ENCODE peak calls at places on chromosomes 11 and 22, in seven cellular contexts. One of them, this sample, is unnamed.

GRCh38 chr22:22974795-22975580 is 87.4 kb downstream of the IGLL5 start:
- DNase-seq in WTC11: no peak
- DNase-seq in HCT116: no peak
- DNase-seq in K562: no peak
- DNase-seq in HepG2: no peak
- DNase-seq in GM12878: no peak
- DNase-seq in H1: no peak
- DNase-seq in this sample: no peak

GRCh38 chr11:124402326-124402922 is 3.6 kb upstream of the OR8B3 start:
- DNase-seq in WTC11: peak
- DNase-seq in HCT116: peak
- DNase-seq in K562: peak
- DNase-seq in HepG2: peak
- DNase-seq in GM12878: no peak
- DNase-seq in H1: peak
- DNase-seq in this sample: peak

GRCh38 chr11:35526370-35526792 is 965 bp upstream of the PAMR1 start:
- DNase-seq in WTC11: peak
- DNase-seq in HCT116: peak
- DNase-seq in K562: no peak
- DNase-seq in HepG2: no peak
- DNase-seq in GM12878: no peak
- DNase-seq in H1: no peak
- DNase-seq in this sample: peak

GRCh38 chr22:32255217-32255616 is at the start of gene SLC5A4:
- DNase-seq in WTC11: no peak
- DNase-seq in HCT116: no peak
- DNase-seq in K562: no peak
- DNase-seq in HepG2: no peak
- DNase-seq in GM12878: no peak
- DNase-seq in H1: no peak
- DNase-seq in this sample: no peak

GRCh38 chr11:67022961-67023956 is at the start of gene SYT12:
- DNase-seq in WTC11: peak
- DNase-seq in HCT116: no peak
- DNase-seq in K562: no peak
- DNase-seq in HepG2: no peak
- DNase-seq in GM12878: no peak
- DNase-seq in H1: no peak
- DNase-seq in this sample: peak

GRCh38 chr11:78472905-78473304 is 55.3 kb upstream of the GAB2 start:
- DNase-seq in WTC11: no peak
- DNase-seq in HCT116: no peak
- DNase-seq in K562: no peak
- DNase-seq in HepG2: peak
- DNase-seq in GM12878: no peak
- DNase-seq in H1: no peak
- DNase-seq in this sample: no peak

GRCh38 chr11:86064236-86064803 is 4.6 kb downstream of the PICALM start:
- DNase-seq in WTC11: no peak
- DNase-seq in HCT116: no peak
- DNase-seq in K562: no peak
- DNase-seq in HepG2: no peak
- DNase-seq in GM12878: no peak
- DNase-seq in H1: no peak
- DNase-seq in this sample: no peak

GRCh38 chr11:103904324-103904667 is 132.1 kb upstream of the DDI1 start:
- DNase-seq in WTC11: no peak
- DNase-seq in HCT116: no peak
- DNase-seq in K562: no peak
- DNase-seq in HepG2: no peak
- DNase-seq in GM12878: peak
- DNase-seq in H1: no peak
- DNase-seq in this sample: no peak

GRCh38 chr11:106399624-106400023 is 322.2 kb downstream of the AASDHPPT start:
- DNase-seq in WTC11: no peak
- DNase-seq in HCT116: no peak
- DNase-seq in K562: no peak
- DNase-seq in HepG2: no peak
- DNase-seq in GM12878: no peak
- DNase-seq in H1: no peak
- DNase-seq in this sample: no peak

GRCh38 chr11:46120361-46120710 is 918 bp downstream of the PHF21A start:
- DNase-seq in WTC11: no peak
- DNase-seq in HCT116: no peak
- DNase-seq in K562: peak
- DNase-seq in HepG2: no peak
- DNase-seq in GM12878: no peak
- DNase-seq in H1: no peak
- DNase-seq in this sample: no peak

GRCh38 chr11:125036933-125037332 is 26.2 kb upstream of the SLC37A2 start:
- DNase-seq in WTC11: no peak
- DNase-seq in HCT116: no peak
- DNase-seq in K562: no peak
- DNase-seq in HepG2: no peak
- DNase-seq in GM12878: no peak
- DNase-seq in H1: no peak
- DNase-seq in this sample: no peak

GRCh38 chr11:11772865-11773515 is 68.8 kb upstream of the USP47 start:
- DNase-seq in WTC11: no peak
- DNase-seq in HCT116: no peak
- DNase-seq in K562: no peak
- DNase-seq in HepG2: no peak
- DNase-seq in GM12878: no peak
- DNase-seq in H1: no peak
- DNase-seq in this sample: no peak

GRCh38 chr22:42964994-42965699 is 49.8 kb downstream of the PACSIN2 start:
- DNase-seq in WTC11: peak
- DNase-seq in HCT116: peak
- DNase-seq in K562: no peak
- DNase-seq in HepG2: peak
- DNase-seq in GM12878: no peak
- DNase-seq in H1: no peak
- DNase-seq in this sample: no peak

GRCh38 chr11:108724974-108725689 is 60.3 kb downstream of the DDX10 start:
- DNase-seq in WTC11: no peak
- DNase-seq in HCT116: no peak
- DNase-seq in K562: no peak
- DNase-seq in HepG2: no peak
- DNase-seq in GM12878: no peak
- DNase-seq in H1: no peak
- DNase-seq in this sample: no peak

GRCh38 chr11:19628018-19628417 is 84.6 kb upstream of the NAV2 start:
- DNase-seq in WTC11: no peak
- DNase-seq in HCT116: no peak
- DNase-seq in K562: no peak
- DNase-seq in HepG2: no peak
- DNase-seq in GM12878: no peak
- DNase-seq in H1: no peak
- DNase-seq in this sample: no peak

GRCh38 chr11:20112291-20113146 is 47.8 kb downstream of the DBX1 start:
- DNase-seq in WTC11: no peak
- DNase-seq in HCT116: peak
- DNase-seq in K562: peak
- DNase-seq in HepG2: no peak
- DNase-seq in GM12878: no peak
- DNase-seq in H1: no peak
- DNase-seq in this sample: peak

GRCh38 chr22:38941488-38941987 is 15.9 kb upstream of the APOBEC3A start:
- DNase-seq in WTC11: no peak
- DNase-seq in HCT116: no peak
- DNase-seq in K562: no peak
- DNase-seq in HepG2: no peak
- DNase-seq in GM12878: peak
- DNase-seq in H1: no peak
- DNase-seq in this sample: no peak

GRCh38 chr11:4187055-4187988 is 92.7 kb downstream of the RRM1 start:
- DNase-seq in WTC11: peak
- DNase-seq in HCT116: peak
- DNase-seq in K562: peak
- DNase-seq in HepG2: peak
- DNase-seq in GM12878: no peak
- DNase-seq in H1: peak
- DNase-seq in this sample: peak

GRCh38 chr22:38871360-38872171 is 450 bp downstream of the CBX6 start:
- DNase-seq in WTC11: no peak
- DNase-seq in HCT116: no peak
- DNase-seq in K562: peak
- DNase-seq in HepG2: no peak
- DNase-seq in GM12878: no peak
- DNase-seq in H1: no peak
- DNase-seq in this sample: no peak

GRCh38 chr11:117185739-117186430 is 7.3 kb downstream of the SIDT2 start:
- DNase-seq in WTC11: no peak
- DNase-seq in HCT116: no peak
- DNase-seq in K562: no peak
- DNase-seq in HepG2: no peak
- DNase-seq in GM12878: peak
- DNase-seq in H1: no peak
- DNase-seq in this sample: no peak

GRCh38 chr22:31085493-31085824 is 4.3 kb downstream of the SMTN start:
- DNase-seq in WTC11: peak
- DNase-seq in HCT116: no peak
- DNase-seq in K562: no peak
- DNase-seq in HepG2: no peak
- DNase-seq in GM12878: no peak
- DNase-seq in H1: no peak
- DNase-seq in this sample: no peak

GRCh38 chr22:44256085-44256484 is 56.7 kb downstream of the SHISAL1 start:
- DNase-seq in WTC11: no peak
- DNase-seq in HCT116: no peak
- DNase-seq in K562: no peak
- DNase-seq in HepG2: no peak
- DNase-seq in GM12878: no peak
- DNase-seq in H1: no peak
- DNase-seq in this sample: no peak

GRCh38 chr11:103326070-103326794 is 217.0 kb downstream of the DYNC2H1 start:
- DNase-seq in WTC11: peak
- DNase-seq in HCT116: peak
- DNase-seq in K562: peak
- DNase-seq in HepG2: peak
- DNase-seq in GM12878: peak
- DNase-seq in H1: peak
- DNase-seq in this sample: peak

GRCh38 chr11:95937358-95937757 is 13.5 kb upstream of the MTMR2 start:
- DNase-seq in WTC11: no peak
- DNase-seq in HCT116: no peak
- DNase-seq in K562: no peak
- DNase-seq in HepG2: peak
- DNase-seq in GM12878: no peak
- DNase-seq in H1: no peak
- DNase-seq in this sample: no peak

GRCh38 chr22:17777005-17777716 is 2.9 kb upstream of the BID start:
- DNase-seq in WTC11: no peak
- DNase-seq in HCT116: no peak
- DNase-seq in K562: peak
- DNase-seq in HepG2: peak
- DNase-seq in GM12878: peak
- DNase-seq in H1: no peak
- DNase-seq in this sample: no peak

GRCh38 chr11:17073370-17074027 is 4.0 kb downstream of the RPS13 start:
- DNase-seq in WTC11: no peak
- DNase-seq in HCT116: no peak
- DNase-seq in K562: no peak
- DNase-seq in HepG2: no peak
- DNase-seq in GM12878: no peak
- DNase-seq in H1: no peak
- DNase-seq in this sample: no peak

GRCh38 chr11:108009497-108010360 is 1.0 kb downstream of the CUL5 start:
- DNase-seq in WTC11: no peak
- DNase-seq in HCT116: no peak
- DNase-seq in K562: no peak
- DNase-seq in HepG2: peak
- DNase-seq in GM12878: no peak
- DNase-seq in H1: no peak
- DNase-seq in this sample: no peak

DNA sequence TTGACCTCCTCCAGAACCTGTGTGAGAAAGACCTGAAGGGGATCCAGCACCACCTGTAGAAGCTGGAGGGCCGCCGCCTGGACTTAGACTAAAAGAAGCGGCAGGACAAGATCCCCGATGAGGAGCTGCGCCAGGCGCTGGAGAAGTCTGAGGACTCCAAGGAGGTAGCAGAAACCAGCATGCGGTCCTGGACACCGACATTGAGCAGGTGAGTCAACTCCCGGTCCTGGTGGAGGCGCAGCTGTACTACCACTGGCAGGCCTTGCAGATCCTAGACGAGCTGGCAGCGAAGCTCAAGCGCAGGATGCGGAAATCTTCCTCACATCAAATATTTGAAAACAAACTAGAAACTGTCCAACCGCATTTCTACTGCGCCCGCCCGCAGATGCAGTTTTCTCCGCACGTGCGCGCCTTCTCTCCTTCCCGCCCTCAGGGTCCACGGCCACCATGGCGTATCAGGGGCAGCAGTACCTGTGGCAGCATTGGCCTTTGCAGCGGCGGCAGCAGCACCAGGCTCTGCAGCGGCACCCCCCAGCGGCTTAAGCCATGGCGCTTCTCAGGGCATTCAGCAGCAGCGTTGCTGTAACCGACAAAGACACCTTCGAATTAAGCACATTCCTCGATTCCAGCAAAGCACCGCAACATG is 10.2 kb downstream of the CLDN25 start:
- DNase-seq in WTC11: no peak
- DNase-seq in HCT116: no peak
- DNase-seq in K562: no peak
- DNase-seq in HepG2: no peak
- DNase-seq in GM12878: no peak
- DNase-seq in H1: no peak
- DNase-seq in this sample: no peak
- TF ChIP-seq SP1 in WTC11: no peak
- TF ChIP-seq SP1 in HCT116: no peak
- TF ChIP-seq SP1 in K562: no peak
- TF ChIP-seq SP1 in HepG2: no peak
- TF ChIP-seq SP1 in GM12878: no peak
- TF ChIP-seq SP1 in H1: no peak
- TF ChIP-seq SP1 in this sample: no peak

GRCh38 chr11:76783901-76784813 is 1.0 kb downstream of the TSKU start:
- DNase-seq in WTC11: peak
- DNase-seq in HCT116: peak
- DNase-seq in K562: peak
- DNase-seq in HepG2: peak
- DNase-seq in GM12878: no peak
- DNase-seq in H1: peak
- DNase-seq in this sample: peak
- TF ChIP-seq SP1 in WTC11: peak
- TF ChIP-seq SP1 in HCT116: no peak
- TF ChIP-seq SP1 in K562: no peak
- TF ChIP-seq SP1 in HepG2: peak
- TF ChIP-seq SP1 in GM12878: no peak
- TF ChIP-seq SP1 in H1: peak
- TF ChIP-seq SP1 in this sample: no peak

GRCh38 chr11:27934830-27935145 is 173.2 kb downstream of the KIF18A start:
- DNase-seq in WTC11: no peak
- DNase-seq in HCT116: peak
- DNase-seq in K562: no peak
- DNase-seq in HepG2: no peak
- DNase-seq in GM12878: no peak
- DNase-seq in H1: no peak
- DNase-seq in this sample: no peak
- TF ChIP-seq SP1 in WTC11: no peak
- TF ChIP-seq SP1 in HCT116: peak
- TF ChIP-seq SP1 in K562: no peak
- TF ChIP-seq SP1 in HepG2: no peak
- TF ChIP-seq SP1 in GM12878: no peak
- TF ChIP-seq SP1 in H1: no peak
- TF ChIP-seq SP1 in this sample: no peak

GRCh38 chr11:33207408-33207985 is 46.2 kb upstream of the CSTF3 start:
- DNase-seq in WTC11: no peak
- DNase-seq in HCT116: no peak
- DNase-seq in K562: peak
- DNase-seq in HepG2: no peak
- DNase-seq in GM12878: no peak
- DNase-seq in H1: no peak
- DNase-seq in this sample: no peak
- TF ChIP-seq SP1 in WTC11: no peak
- TF ChIP-seq SP1 in HCT116: no peak
- TF ChIP-seq SP1 in K562: no peak
- TF ChIP-seq SP1 in HepG2: no peak
- TF ChIP-seq SP1 in GM12878: no peak
- TF ChIP-seq SP1 in H1: no peak
- TF ChIP-seq SP1 in this sample: no peak